ENCODE peak calls at places on chromosomes 13 and 19, in ten cellular contexts. J is colonic mucosa, S is PC-3, V is breast epithelium, D is cardiac muscle cell, R is body of pancreas, U is GM23248, Q is stomach, L is neural progenitor cell, Z is left lung. P is an unnamed sample.

GRCh38 chr19:51034704-51035103 is at the start of gene KLK12:
- DNase-seq in L (no peak), V (no peak), R (no peak), Q (no peak), D (no peak), Z (no peak), U (no peak), J (no peak), S (no peak), P (no peak)

GRCh38 chr19:33389574-33390119 is 16.1 kb downstream of the CEBPG start:
- DNase-seq in V (no peak), Z (peak; percentile 32), D (no peak), S (no peak), L (no peak), Q (no peak), J (no peak), U (no peak), R (no peak), P (no peak)

GRCh38 chr19:45103200-45103624 is 10.2 kb downstream of the PPP1R37 start:
- DNase-seq in S (no peak), Q (no peak), V (no peak), U (no peak), R (peak; percentile 36), L (no peak), J (no peak), D (no peak), Z (no peak), P (no peak)

GRCh38 chr19:46495789-46496099 is at the start of gene PNMA8B:
- DNase-seq in U (peak; percentile 35), R (peak; percentile 79), Z (peak; percentile 45), L (peak; percentile 100), V (peak; percentile 49), J (peak; percentile 26), S (no peak), D (peak; percentile 96), Q (no peak), P (peak; percentile 69)

GRCh38 chr13:101565327-101565726 is 112.9 kb downstream of the ITGBL1 start:
- DNase-seq in J (no peak), Z (no peak), D (no peak), R (no peak), L (no peak), V (no peak), S (no peak), Q (no peak), U (no peak), P (no peak)

GRCh38 chr19:4267901-4268815 is 10.9 kb upstream of the SHD start:
- DNase-seq in L (no peak), D (no peak), U (no peak), V (no peak), J (peak; percentile 55), S (no peak), R (peak; percentile 87), Q (peak; percentile 85), Z (no peak), P (no peak)

GRCh38 chr19:58544591-58545285 is 874 bp downstream of the TRIM28 start:
- DNase-seq in U (peak; percentile 83), V (no peak), Q (no peak), R (no peak), L (peak; percentile 90), Z (no peak), J (peak; percentile 58), S (peak; percentile 55), D (peak; percentile 76), P (no peak)

GRCh38 chr19:41299046-41299754 is 10.8 kb upstream of the CCDC97 start:
- DNase-seq in Z (no peak), U (peak; percentile 62), R (no peak), V (peak; percentile 56), L (no peak), J (no peak), D (no peak), S (no peak), Q (no peak), P (peak; percentile 49)

GRCh38 chr13:104809483-104809882 is 1726.0 kb downstream of the EFNB2 start:
- DNase-seq in R (no peak), V (peak; percentile 28), Q (no peak), S (no peak), Z (no peak), D (no peak), J (no peak), L (no peak), U (no peak), P (no peak)

GRCh38 chr13:50990540-50991506 is 81.2 kb downstream of the RNASEH2B start:
- DNase-seq in Z (peak; percentile 71), V (no peak), D (peak; percentile 50), S (no peak), U (peak; percentile 87), Q (no peak), L (peak; percentile 49), R (peak; percentile 17), J (no peak), P (peak; percentile 75)

GRCh38 chr19:47723573-47723923 is 10.3 kb downstream of the EHD2 start:
- DNase-seq in L (no peak), S (peak; percentile 64), R (peak; percentile 86), J (no peak), Z (peak; percentile 89), U (peak; percentile 88), V (peak; percentile 73), D (no peak), Q (peak; percentile 51), P (peak; percentile 69)

GRCh38 chr19:18109731-18110671 is 12.4 kb downstream of the MAST3 start:
- DNase-seq in V (no peak), D (peak; percentile 62), J (peak; percentile 80), S (peak; percentile 29), U (peak; percentile 56), Q (peak; percentile 66), L (peak; percentile 76), Z (peak; percentile 75), R (peak; percentile 72), P (peak; percentile 80)

DNA sequence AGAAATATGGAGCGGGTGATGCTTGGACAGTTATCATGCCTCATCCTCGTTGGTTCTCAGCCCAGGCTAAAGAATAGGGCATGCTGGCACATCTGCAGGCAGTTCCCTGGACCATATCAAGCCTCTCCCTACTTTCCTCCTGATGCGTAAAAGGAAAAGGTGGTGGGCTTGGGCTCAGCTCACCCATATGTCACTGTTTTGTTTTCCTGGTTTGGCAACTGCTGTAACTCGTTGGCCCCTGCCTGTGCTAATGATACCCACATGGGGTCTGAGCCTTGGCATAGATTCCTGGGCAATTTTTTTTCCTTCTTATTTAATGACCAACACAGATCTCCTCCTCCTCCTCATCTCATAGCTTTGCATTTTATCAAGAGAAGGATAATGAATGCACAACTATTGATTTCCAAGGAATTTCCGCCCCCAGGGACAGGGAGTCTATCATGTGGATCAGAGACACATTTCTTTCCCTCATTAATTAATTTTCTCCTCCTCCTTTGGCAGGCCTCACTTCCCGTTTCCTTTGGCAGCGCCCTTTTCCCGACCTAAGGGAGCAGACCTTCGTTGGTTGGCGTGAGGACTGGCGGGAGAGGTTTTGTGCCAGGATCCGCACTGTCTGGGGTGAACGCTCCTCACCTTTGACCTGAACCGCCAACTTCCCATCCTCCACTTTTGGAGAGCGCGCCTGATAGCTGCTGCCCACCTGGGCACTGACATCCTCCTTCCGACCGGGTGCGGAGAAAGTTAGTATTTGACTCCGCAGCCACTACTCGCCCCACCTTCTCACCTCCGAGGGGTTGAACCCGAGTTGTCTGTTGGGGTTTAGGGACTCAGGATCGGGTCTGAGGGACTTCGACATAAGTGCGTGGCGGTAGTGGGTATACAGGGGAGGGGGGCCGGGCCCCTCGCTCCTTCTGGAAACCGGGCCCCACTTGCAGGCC is 3.4 kb upstream of the POU4F1 start:
- DNase-seq in Q (no peak), Z (no peak), D (no peak), V (no peak), L (peak; percentile 29), U (no peak), S (no peak), J (no peak), R (no peak), P (no peak)
- H3K4me1 ChIP-seq in Q (peaks cover 52% of the 10 kb centered on the region), Z (peaks cover 14% of the 10 kb centered on the region), D (peaks cover 14% of the 10 kb centered on the region), V (peaks cover 4% of the 10 kb centered on the region), L (peaks cover 28% of the 10 kb centered on the region), U (no peaks in the 10 kb centered on the region), S (no peaks in the 10 kb centered on the region), J (peaks cover 14% of the 10 kb centered on the region), R (peaks cover 46% of the 10 kb centered on the region), P (peaks cover 7% of the 10 kb centered on the region)

GRCh38 chr13:30805132-30805537 is 69.8 kb downstream of the ALOX5AP start:
- DNase-seq in L (no peak), D (no peak), S (no peak), U (no peak), J (no peak), Q (no peak), V (no peak), R (no peak), Z (no peak), P (no peak)

GRCh38 chr13:30803791-30804190 is 68.4 kb downstream of the ALOX5AP start:
- DNase-seq in Q (no peak), J (no peak), U (no peak), S (no peak), D (no peak), V (no peak), L (no peak), Z (no peak), R (no peak), P (no peak)

GRCh38 chr13:30802501-30802900 is 67.2 kb downstream of the ALOX5AP start:
- DNase-seq in R (no peak), U (no peak), V (no peak), L (no peak), Q (no peak), D (no peak), Z (no peak), S (no peak), J (no peak), P (no peak)

GRCh38 chr13:30804474-30804873 is 69.1 kb downstream of the ALOX5AP start:
- DNase-seq in R (no peak), D (no peak), Q (no peak), U (peak; percentile 49), Z (no peak), L (no peak), V (no peak), J (no peak), S (no peak), P (no peak)

GRCh38 chr13:30802953-30803478 is 67.7 kb downstream of the ALOX5AP start:
- DNase-seq in L (peak; percentile 91), R (peak; percentile 83), V (peak; percentile 84), Z (peak; percentile 89), J (peak; percentile 87), U (peak; percentile 93), S (peak; percentile 73), Q (peak; percentile 86), D (peak; percentile 85), P (peak; percentile 90)
- H3K27ac ChIP-seq in L (no peak overlapping the region), R (no peak overlapping the region), V (peak overlapping the region; percentile 73), Z (no peak overlapping the region), J (no peak overlapping the region), U (peak overlapping the region; percentile 69), S (no peak overlapping the region), Q (peak overlapping the region; percentile 71), D (no peak overlapping the region), P (peak overlapping the region; percentile 24)

GRCh38 chr13:42985312-42986175 is 6.5 kb downstream of the EPSTI1 start:
- DNase-seq in D (no peak), Z (no peak), S (no peak), L (no peak), U (peak; percentile 43), J (peak; percentile 79), R (no peak), Q (peak; percentile 46), V (no peak), P (no peak)
- H3K4me1 ChIP-seq in D (peaks cover 8% of the 10 kb centered on the region), Z (peaks cover 4% of the 10 kb centered on the region), S (peaks cover 4% of the 10 kb centered on the region), L (peaks cover 4% of the 10 kb centered on the region), U (peaks cover 25% of the 10 kb centered on the region), J (peaks cover 8% of the 10 kb centered on the region), R (peaks cover 5% of the 10 kb centered on the region), Q (peaks cover 28% of the 10 kb centered on the region), V (no peaks in the 10 kb centered on the region), P (no peaks in the 10 kb centered on the region)

DNA sequence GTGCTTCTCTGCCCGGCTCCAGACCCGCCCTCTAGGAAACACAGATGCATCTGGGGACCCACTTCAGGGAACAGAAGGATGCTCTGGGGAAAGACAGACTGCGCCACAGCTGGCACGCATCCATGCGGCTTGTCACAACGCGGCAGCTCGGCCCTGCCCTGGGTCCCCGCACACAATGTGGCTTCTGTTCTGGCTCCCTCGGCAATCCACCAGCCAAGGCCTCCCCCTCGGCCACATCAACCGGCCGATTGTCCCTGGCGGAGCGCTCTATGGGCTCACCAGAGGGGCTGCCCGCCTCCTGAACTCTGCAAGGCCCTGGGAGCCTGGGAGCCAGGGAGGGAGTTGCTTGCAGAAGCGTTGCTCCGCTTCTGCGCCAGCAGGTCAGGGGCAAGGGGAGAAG is 38.1 kb downstream of the MLLT1 start:
- DNase-seq in R (peak; percentile 62), D (no peak), Q (no peak), L (no peak), V (peak; percentile 65), S (no peak), J (no peak), Z (no peak), U (no peak), P (peak; percentile 58)
- H3K27ac ChIP-seq in R (peak overlapping the region; percentile 30), D (peak overlapping the region; percentile 13), Q (peak overlapping the region; percentile 8), L (no peak overlapping the region), V (peak overlapping the region; percentile 69), S (no peak overlapping the region), J (no peak overlapping the region), Z (no peak overlapping the region), U (no peak overlapping the region), P (no peak overlapping the region)

P was measured in psoas muscle.